ENCODE peak calls at places on chromosomes 2 and 18, in five cellular contexts. Z, B, D, H and M are unnamed samples.

GRCh38 chr18:74204543-74205152 is 56.3 kb downstream of the TIMM21 start:
- DNase-seq in Z (no peak), B (no peak), D (no peak), H (peak; percentile 18), M (no peak)

GRCh38 chr2:231359484-231359883 is 36.0 kb upstream of the B3GNT7 start:
- DNase-seq in Z (no peak), B (no peak), D (no peak), H (no peak), M (no peak)

GRCh38 chr2:166335284-166335683 is 40.5 kb downstream of the SCN9A start:
- DNase-seq in Z (no peak), B (peak; percentile 59), D (no peak), H (no peak), M (no peak)

GRCh38 chr2:72415256-72415655 is 267.6 kb upstream of the CYP26B1 start:
- DNase-seq in Z (peak; percentile 30), B (peak; percentile 45), D (no peak), H (no peak), M (peak; percentile 5)

GRCh38 chr2:71604709-71605085 is 151.3 kb downstream of the DYSF start:
- DNase-seq in Z (no peak), B (no peak), D (no peak), H (no peak), M (no peak)

GRCh38 chr2:26861610-26862224 is 13.8 kb downstream of the DPYSL5 start:
- DNase-seq in Z (no peak), B (no peak), D (no peak), H (no peak), M (no peak)

GRCh38 chr2:191032588-191033429 is 18.8 kb upstream of the STAT1 start:
- DNase-seq in Z (no peak), B (peak; percentile 28), D (no peak), H (no peak), M (no peak)

GRCh38 chr18:50372743-50373142 is 2.1 kb upstream of the SKA1 start:
- DNase-seq in Z (no peak), B (no peak), D (no peak), H (peak; percentile 12), M (no peak)

GRCh38 chr2:109084341-109084740 is 44.7 kb upstream of the SH3RF3 start:
- DNase-seq in Z (no peak), B (no peak), D (no peak), H (no peak), M (no peak)

GRCh38 chr2:227228061-227228667 is 63.7 kb downstream of the COL4A3 start:
- DNase-seq in Z (no peak), B (no peak), D (peak; percentile 12), H (no peak), M (peak; percentile 82)

GRCh38 chr18:67199993-67200617 is 316.4 kb downstream of the DSEL start:
- DNase-seq in Z (peak; percentile 65), B (peak; percentile 86), D (peak; percentile 25), H (peak; percentile 68), M (peak; percentile 65)

GRCh38 chr2:24819442-24820174 is 26.4 kb downstream of the CENPO start:
- DNase-seq in Z (no peak), B (no peak), D (no peak), H (no peak), M (no peak)

GRCh38 chr2:44559108-44559507 is 197.4 kb downstream of the CAMKMT start:
- DNase-seq in Z (no peak), B (no peak), D (no peak), H (no peak), M (no peak)

GRCh38 chr2:105470979-105471378 is 72.1 kb upstream of the FHL2 start:
- DNase-seq in Z (no peak), B (no peak), D (no peak), H (no peak), M (no peak)

GRCh38 chr2:122575076-122575475 is 819.6 kb downstream of the TSN start:
- DNase-seq in Z (no peak), B (no peak), D (no peak), H (no peak), M (no peak)

GRCh38 chr2:241598487-241598886 is 38.5 kb downstream of the THAP4 start:
- DNase-seq in Z (no peak), B (peak; percentile 41), D (no peak), H (peak; percentile 29), M (peak; percentile 46)
- TF ChIP-seq CTCF in Z (peak; percentile 27), B (peak; percentile 52), D (peak; percentile 37), H (no peak), M (no peak)

DNA sequence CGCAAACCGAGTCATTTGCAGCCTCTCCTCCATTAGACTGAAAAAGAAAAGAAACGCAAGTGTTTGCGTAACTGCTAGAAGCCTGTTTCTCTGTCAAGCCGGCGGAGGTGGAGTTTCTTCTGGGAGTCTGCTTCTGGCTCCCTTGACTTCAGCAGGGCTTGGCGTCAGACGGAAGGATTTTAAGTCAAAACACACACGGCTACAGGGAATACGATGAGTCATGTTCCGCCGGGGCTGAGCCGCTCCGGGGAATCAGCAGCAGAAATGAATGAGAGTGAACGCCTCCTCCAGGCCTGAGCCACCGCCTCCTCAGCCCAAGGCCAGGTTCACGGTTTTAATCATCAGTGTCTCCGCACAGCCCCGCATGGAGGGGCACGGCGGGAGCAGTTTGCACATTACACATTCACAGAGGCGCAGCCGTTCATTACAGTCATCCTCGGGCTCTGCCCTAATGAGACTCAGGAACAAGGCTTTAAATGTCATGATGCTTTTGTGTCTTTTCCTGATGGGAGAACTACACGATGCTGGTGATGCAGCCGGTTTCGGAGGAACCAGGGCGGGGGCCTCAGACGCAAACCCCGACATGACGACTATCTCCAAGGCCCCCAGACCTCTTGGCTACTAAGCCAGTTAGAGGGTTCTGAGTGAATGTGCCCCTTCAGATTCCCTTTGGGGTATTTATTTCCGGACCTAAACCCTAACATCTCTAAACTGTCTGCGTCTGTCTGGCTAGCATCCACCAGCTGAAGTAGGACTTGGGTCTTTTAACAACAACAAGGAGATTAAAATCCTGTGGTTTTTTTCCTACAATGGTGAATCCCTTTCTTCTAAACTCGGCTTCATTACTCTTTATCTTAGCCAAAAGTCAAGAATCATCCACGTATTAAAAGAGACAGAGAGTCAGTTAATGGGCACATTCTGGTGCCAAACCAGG is 11.1 kb upstream of the SCG2 start:
- DNase-seq in Z (peak; percentile 99), B (peak; percentile 99), D (peak; percentile 95), H (no peak), M (peak; percentile 98)
- TF ChIP-seq CTCF in Z (peak; percentile 24), B (peak; percentile 35), D (no peak), H (no peak), M (no peak)

GRCh38 chr2:141796449-141796848 is 334.4 kb downstream of the LRP1B start:
- DNase-seq in Z (no peak), B (no peak), D (no peak), H (no peak), M (no peak)

DNA sequence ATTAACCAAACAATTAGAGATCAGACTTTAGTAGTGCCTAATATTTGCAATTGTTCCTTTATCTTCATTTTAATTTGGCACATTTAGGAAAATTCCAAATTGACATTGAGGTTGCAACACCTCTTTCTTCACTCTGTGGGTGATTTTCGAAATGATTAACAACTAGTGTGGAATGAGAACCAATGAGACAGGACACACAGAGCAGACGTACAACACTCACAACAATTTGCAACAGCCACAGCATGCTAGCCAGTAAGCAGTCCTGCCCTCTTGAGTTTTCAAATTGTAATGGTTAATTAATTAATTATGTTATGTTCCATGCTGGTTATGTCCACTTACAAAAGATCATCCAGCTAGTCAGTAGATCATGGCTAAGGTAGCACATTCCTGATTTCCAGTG is 339.3 kb downstream of the LRP1B start:
- DNase-seq in Z (no peak), B (peak; percentile 4), D (no peak), H (no peak), M (no peak)
- TF ChIP-seq CTCF in Z (no peak), B (no peak), D (no peak), H (no peak), M (no peak)

GRCh38 chr18:22219568-22220355 is 50.4 kb downstream of the GATA6 start:
- DNase-seq in Z (no peak), B (no peak), D (no peak), H (no peak), M (peak; percentile 32)
- TF ChIP-seq CTCF in Z (peak; percentile 20), B (peak; percentile 24), D (no peak), H (no peak), M (no peak)